ENCODE peak calls at places on chromosomes 3 and 15, in four cellular contexts. W is uterus, G is SK-N-SH, J is Peyer's patch. V is an unnamed sample.

GRCh38 chr3:52532517-52532837 is 1.2 kb downstream of the NT5DC2 start:
- DNase-seq in W (peak; percentile 50), J (no peak), G (peak; percentile 70), V (no peak)

GRCh38 chr3:43503067-43503728 is 118.6 kb downstream of the ANO10 start:
- DNase-seq in W (no peak), J (no peak), G (peak; percentile 23), V (no peak)

GRCh38 chr15:87672309-87672897 is 584.1 kb downstream of the NTRK3 start:
- DNase-seq in W (peak; percentile 17), G (peak; percentile 27), J (no peak), V (no peak)

GRCh38 chr15:88605507-88606436 is 15.4 kb upstream of the AEN start:
- DNase-seq in G (peak; percentile 65), W (no peak), J (no peak), V (no peak)

GRCh38 chr15:34606545-34606944 is 23.1 kb upstream of the GOLGA8B start:
- DNase-seq in J (no peak), G (peak; percentile 31), W (no peak), V (no peak)

GRCh38 chr3:30294241-30294667 is 312.1 kb upstream of the TGFBR2 start:
- DNase-seq in W (no peak), J (no peak), G (no peak), V (no peak)

GRCh38 chr3:112693186-112693585 is 52.2 kb upstream of the CCDC80 start:
- DNase-seq in G (no peak), W (no peak), J (no peak), V (no peak)

GRCh38 chr3:6266135-6266534 is 594.8 kb upstream of the GRM7 start:
- DNase-seq in J (no peak), G (no peak), W (no peak), V (no peak)

GRCh38 chr3:81778678-81779182 is 17.3 kb upstream of the GBE1 start:
- DNase-seq in W (no peak), G (no peak), J (no peak), V (no peak)

GRCh38 chr3:54176106-54176505 is 53.8 kb downstream of the CACNA2D3 start:
- DNase-seq in J (no peak), W (no peak), G (no peak), V (no peak)

GRCh38 chr3:14451844-14452533 is 49.6 kb downstream of the SLC6A6 start:
- DNase-seq in G (no peak), J (no peak), W (peak; percentile 91), V (peak; percentile 55)

GRCh38 chr3:15443826-15444524 is 16.6 kb downstream of the EAF1 start:
- DNase-seq in W (no peak), J (no peak), G (no peak), V (no peak)

GRCh38 chr3:114496874-114497273 is 203.0 kb downstream of the TIGIT start:
- DNase-seq in W (no peak), G (no peak), J (no peak), V (no peak)

DNA sequence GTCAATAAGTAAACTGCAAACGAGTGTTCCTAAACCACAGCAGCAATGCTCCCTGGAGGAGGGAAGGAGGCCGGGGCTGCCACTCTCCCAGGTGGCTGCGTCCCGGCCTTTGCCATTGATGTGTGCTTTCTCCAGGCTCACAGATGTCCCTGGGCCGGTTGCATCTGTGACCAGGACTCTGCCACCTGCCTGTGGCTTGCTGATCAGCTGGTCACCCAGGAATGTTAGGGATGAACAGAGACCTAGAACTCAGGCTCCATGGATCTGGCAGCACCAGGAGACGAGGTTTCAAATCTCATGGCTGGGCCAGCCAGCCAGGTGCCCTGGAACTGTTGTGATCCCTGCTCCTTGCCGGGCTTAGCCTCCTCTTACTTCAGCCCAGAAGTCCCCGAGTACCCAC is 65.7 kb downstream of the KLF15 start:
- DNase-seq in J (no peak), G (no peak), W (no peak), V (no peak)
- H3K27ac ChIP-seq in J (no peak overlapping the region), G (no peak overlapping the region), W (no peak overlapping the region), V (no peak overlapping the region)

DNA sequence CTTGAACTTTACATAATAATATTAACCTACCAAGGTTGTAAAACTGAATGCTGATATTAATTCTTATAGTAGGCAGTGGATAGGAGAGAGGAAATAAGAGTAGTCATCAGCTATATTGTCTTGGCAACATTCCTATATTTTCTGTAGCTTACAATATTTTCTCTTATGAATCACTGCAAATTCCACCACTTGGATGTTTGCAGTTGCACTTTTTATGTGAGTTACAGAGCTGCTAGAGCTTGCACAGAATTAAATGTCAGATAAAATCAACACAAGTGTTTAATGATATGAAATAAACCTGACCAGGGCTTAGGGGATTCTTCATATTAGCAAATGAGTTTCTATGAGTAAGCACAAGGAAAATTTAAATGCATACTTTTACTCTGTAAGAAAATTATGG is 1710.1 kb downstream of the SI start:
- DNase-seq in G (no peak), J (no peak), W (no peak), V (no peak)
- H3K27ac ChIP-seq in G (no peak overlapping the region), J (no peak overlapping the region), W (no peak overlapping the region), V (no peak overlapping the region)

DNA sequence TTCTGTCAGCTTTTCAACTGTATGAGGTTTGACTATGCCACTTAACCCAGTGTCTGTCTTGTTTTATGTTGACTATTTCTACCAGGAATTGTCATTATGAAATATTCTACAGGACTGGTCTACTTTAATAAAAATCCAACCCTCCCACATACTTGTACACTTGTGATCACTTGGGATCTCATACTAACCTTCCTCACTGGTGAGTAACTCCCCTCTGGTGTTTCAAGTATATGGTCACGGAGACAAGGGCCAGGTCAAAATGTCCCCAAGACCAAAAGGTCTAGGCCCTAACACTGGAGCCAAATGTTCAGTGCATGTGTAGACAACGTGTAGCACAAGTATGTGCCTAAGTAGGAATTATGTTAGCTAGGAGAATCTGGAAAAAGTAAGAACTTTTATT is 122.7 kb upstream of the TJP1 start:
- DNase-seq in G (no peak), J (no peak), W (no peak), V (no peak)
- H3K27ac ChIP-seq in G (no peak overlapping the region), J (no peak overlapping the region), W (peak overlapping the region; percentile 42), V (no peak overlapping the region)

GRCh38 chr3:136898954-136899353 is 36.9 kb downstream of the NCK1 start:
- DNase-seq in W (no peak), J (no peak), G (no peak), V (no peak)
- H3K27ac ChIP-seq in W (no peak overlapping the region), J (no peak overlapping the region), G (no peak overlapping the region), V (no peak overlapping the region)

GRCh38 chr3:57694146-57694545 is 1.3 kb upstream of the DENND6A start:
- DNase-seq in J (no peak), G (no peak), W (no peak), V (no peak)
- H3K27ac ChIP-seq in J (no peak overlapping the region), G (no peak overlapping the region), W (no peak overlapping the region), V (no peak overlapping the region)

GRCh38 chr3:31945738-31946052 is 35.4 kb downstream of the OSBPL10 start:
- DNase-seq in W (no peak), J (no peak), G (no peak), V (no peak)
- H3K27ac ChIP-seq in W (peak overlapping the region; percentile 19), J (peak overlapping the region; percentile 66), G (no peak overlapping the region), V (no peak overlapping the region)

DNA sequence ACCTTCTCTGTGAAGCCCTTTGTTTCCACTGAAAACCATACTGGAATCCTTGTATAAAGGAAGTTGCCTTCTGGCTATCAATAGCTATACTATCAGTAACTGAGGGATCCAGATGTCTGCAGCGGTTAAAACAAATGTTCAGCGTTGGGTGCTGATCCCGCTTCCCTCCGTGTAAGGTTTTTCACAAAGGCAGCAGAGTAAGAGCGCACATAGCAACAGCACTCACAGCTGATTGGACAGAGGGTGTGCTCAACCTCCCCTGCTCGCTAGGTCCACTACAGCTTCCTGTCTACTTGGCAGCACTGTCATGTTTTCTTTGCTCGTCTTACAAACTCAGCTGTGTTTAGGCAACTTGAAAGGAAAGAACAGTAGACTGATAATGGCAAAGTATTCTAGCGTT is 27.3 kb downstream of the ATOSA start:
- DNase-seq in G (peak; percentile 71), W (peak; percentile 72), J (no peak), V (peak; percentile 68)
- H3K27ac ChIP-seq in G (peak overlapping the region; percentile 81), W (peak overlapping the region; percentile 58), J (peak overlapping the region; percentile 4), V (peak overlapping the region; percentile 71)

V was measured in colonic mucosa.